ENCODE peak calls at places on chromosome 6, in ten cellular contexts. One of them, this sample, is unnamed.

GRCh38 chr6:131519670-131520436 is 53.2 kb upstream of the ARG1 start:
- DNase-seq in psoas muscle: no peak
- DNase-seq in neural progenitor cell: peak; percentile 66
- DNase-seq in fibroblast of mammary gland: peak; percentile 59
- DNase-seq in brain microvascular endothelial cell: peak; percentile 40
- DNase-seq in B cell: no peak
- DNase-seq in AG04450: no peak
- DNase-seq in omental fat pad: no peak
- DNase-seq in DND-41: peak; percentile 65
- DNase-seq in endothelial cell: peak; percentile 42
- DNase-seq in this sample: no peak

GRCh38 chr6:46044876-46045617 is 29.4 kb upstream of the CLIC5 start:
- DNase-seq in psoas muscle: peak; percentile 59
- DNase-seq in neural progenitor cell: no peak
- DNase-seq in fibroblast of mammary gland: peak; percentile 96
- DNase-seq in brain microvascular endothelial cell: peak; percentile 92
- DNase-seq in B cell: no peak
- DNase-seq in AG04450: no peak
- DNase-seq in omental fat pad: peak; percentile 51
- DNase-seq in DND-41: no peak
- DNase-seq in endothelial cell: no peak
- DNase-seq in this sample: no peak

GRCh38 chr6:158648682-158649131 is 1.1 kb upstream of the SYTL3 start:
- DNase-seq in psoas muscle: no peak
- DNase-seq in neural progenitor cell: no peak
- DNase-seq in fibroblast of mammary gland: peak; percentile 94
- DNase-seq in brain microvascular endothelial cell: peak; percentile 76
- DNase-seq in B cell: no peak
- DNase-seq in AG04450: peak; percentile 78
- DNase-seq in omental fat pad: no peak
- DNase-seq in DND-41: no peak
- DNase-seq in endothelial cell: no peak
- DNase-seq in this sample: no peak

GRCh38 chr6:135146160-135146920 is 34.8 kb upstream of the MYB start:
- DNase-seq in psoas muscle: no peak
- DNase-seq in neural progenitor cell: peak; percentile 30
- DNase-seq in fibroblast of mammary gland: peak; percentile 7
- DNase-seq in brain microvascular endothelial cell: peak; percentile 85
- DNase-seq in B cell: no peak
- DNase-seq in AG04450: no peak
- DNase-seq in omental fat pad: no peak
- DNase-seq in DND-41: no peak
- DNase-seq in endothelial cell: no peak
- DNase-seq in this sample: no peak

GRCh38 chr6:26195924-26196845 is 109.0 kb downstream of the HFE start:
- DNase-seq in psoas muscle: no peak
- DNase-seq in neural progenitor cell: peak; percentile 48
- DNase-seq in fibroblast of mammary gland: no peak
- DNase-seq in brain microvascular endothelial cell: no peak
- DNase-seq in B cell: peak; percentile 41
- DNase-seq in AG04450: no peak
- DNase-seq in omental fat pad: no peak
- DNase-seq in DND-41: peak; percentile 70
- DNase-seq in endothelial cell: no peak
- DNase-seq in this sample: no peak

GRCh38 chr6:139944976-139945375 is 570.5 kb upstream of the CITED2 start:
- DNase-seq in psoas muscle: no peak
- DNase-seq in neural progenitor cell: no peak
- DNase-seq in fibroblast of mammary gland: no peak
- DNase-seq in brain microvascular endothelial cell: no peak
- DNase-seq in B cell: no peak
- DNase-seq in AG04450: no peak
- DNase-seq in omental fat pad: no peak
- DNase-seq in DND-41: no peak
- DNase-seq in endothelial cell: no peak
- DNase-seq in this sample: no peak

GRCh38 chr6:119523546-119523945 is 174.0 kb upstream of the MAN1A1 start:
- DNase-seq in psoas muscle: no peak
- DNase-seq in neural progenitor cell: no peak
- DNase-seq in fibroblast of mammary gland: no peak
- DNase-seq in brain microvascular endothelial cell: no peak
- DNase-seq in B cell: no peak
- DNase-seq in AG04450: no peak
- DNase-seq in omental fat pad: no peak
- DNase-seq in DND-41: no peak
- DNase-seq in endothelial cell: no peak
- DNase-seq in this sample: no peak

GRCh38 chr6:113403966-113404575 is 453.1 kb upstream of the MARCKS start:
- DNase-seq in psoas muscle: no peak
- DNase-seq in neural progenitor cell: no peak
- DNase-seq in fibroblast of mammary gland: no peak
- DNase-seq in brain microvascular endothelial cell: no peak
- DNase-seq in B cell: no peak
- DNase-seq in AG04450: no peak
- DNase-seq in omental fat pad: no peak
- DNase-seq in DND-41: no peak
- DNase-seq in endothelial cell: no peak
- DNase-seq in this sample: no peak

GRCh38 chr6:73655341-73655917 is 1.6 kb upstream of the SLC17A5 start:
- DNase-seq in psoas muscle: no peak
- DNase-seq in neural progenitor cell: no peak
- DNase-seq in fibroblast of mammary gland: no peak
- DNase-seq in brain microvascular endothelial cell: no peak
- DNase-seq in B cell: no peak
- DNase-seq in AG04450: no peak
- DNase-seq in omental fat pad: no peak
- DNase-seq in DND-41: no peak
- DNase-seq in endothelial cell: no peak
- DNase-seq in this sample: no peak

GRCh38 chr6:28207244-28208179 is 17.6 kb upstream of the ZSCAN9 start:
- DNase-seq in psoas muscle: no peak
- DNase-seq in neural progenitor cell: peak; percentile 79
- DNase-seq in fibroblast of mammary gland: peak; percentile 28
- DNase-seq in brain microvascular endothelial cell: peak; percentile 32
- DNase-seq in B cell: peak; percentile 42
- DNase-seq in AG04450: no peak
- DNase-seq in omental fat pad: no peak
- DNase-seq in DND-41: no peak
- DNase-seq in endothelial cell: peak; percentile 65
- DNase-seq in this sample: no peak

GRCh38 chr6:157158897-157159296 is 164.4 kb downstream of the TMEM242 start:
- DNase-seq in psoas muscle: no peak
- DNase-seq in neural progenitor cell: peak; percentile 51
- DNase-seq in fibroblast of mammary gland: no peak
- DNase-seq in brain microvascular endothelial cell: no peak
- DNase-seq in B cell: no peak
- DNase-seq in AG04450: no peak
- DNase-seq in omental fat pad: no peak
- DNase-seq in DND-41: no peak
- DNase-seq in endothelial cell: peak; percentile 40
- DNase-seq in this sample: no peak
- TF ChIP-seq CTCF in psoas muscle: no peak
- TF ChIP-seq CTCF in neural progenitor cell: peak; percentile 36
- TF ChIP-seq CTCF in fibroblast of mammary gland: peak; percentile 3
- TF ChIP-seq CTCF in brain microvascular endothelial cell: peak; percentile 52
- TF ChIP-seq CTCF in B cell: no peak
- TF ChIP-seq CTCF in AG04450: peak; percentile 16
- TF ChIP-seq CTCF in omental fat pad: no peak
- TF ChIP-seq CTCF in DND-41: no peak
- TF ChIP-seq CTCF in endothelial cell: no peak
- TF ChIP-seq CTCF in this sample: peak; percentile 10

GRCh38 chr6:165891320-165891719 is 228.3 kb upstream of the PDE10A start:
- DNase-seq in psoas muscle: no peak
- DNase-seq in neural progenitor cell: no peak
- DNase-seq in fibroblast of mammary gland: no peak
- DNase-seq in brain microvascular endothelial cell: no peak
- DNase-seq in B cell: no peak
- DNase-seq in AG04450: no peak
- DNase-seq in omental fat pad: no peak
- DNase-seq in DND-41: no peak
- DNase-seq in endothelial cell: no peak
- DNase-seq in this sample: no peak
- TF ChIP-seq CTCF in psoas muscle: no peak
- TF ChIP-seq CTCF in neural progenitor cell: peak; percentile 19
- TF ChIP-seq CTCF in fibroblast of mammary gland: no peak
- TF ChIP-seq CTCF in brain microvascular endothelial cell: peak; percentile 36
- TF ChIP-seq CTCF in B cell: no peak
- TF ChIP-seq CTCF in AG04450: peak; percentile 10
- TF ChIP-seq CTCF in omental fat pad: no peak
- TF ChIP-seq CTCF in DND-41: peak; percentile 8
- TF ChIP-seq CTCF in endothelial cell: no peak
- TF ChIP-seq CTCF in this sample: no peak

DNA sequence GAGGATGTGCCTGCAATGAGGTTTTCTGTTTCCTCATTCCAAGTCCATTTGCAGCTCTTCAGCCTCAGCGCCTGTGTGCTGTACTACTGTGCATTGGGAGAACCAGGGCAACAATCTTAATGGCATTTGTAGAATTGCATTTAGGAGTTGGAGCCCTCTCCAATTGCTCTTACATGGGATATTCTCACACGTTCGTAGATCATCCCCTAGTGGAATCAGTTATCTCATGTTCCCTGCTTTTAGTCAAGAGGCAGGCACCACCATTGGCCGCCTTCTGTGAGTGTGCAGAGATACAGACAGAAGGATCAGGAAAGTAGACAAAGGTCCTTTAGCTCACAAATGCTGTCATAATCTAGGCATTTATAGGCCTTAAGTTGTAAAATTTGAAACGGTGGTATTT is 84.2 kb upstream of the RGS17 start:
- DNase-seq in psoas muscle: no peak
- DNase-seq in neural progenitor cell: no peak
- DNase-seq in fibroblast of mammary gland: peak; percentile 45
- DNase-seq in brain microvascular endothelial cell: no peak
- DNase-seq in B cell: no peak
- DNase-seq in AG04450: no peak
- DNase-seq in omental fat pad: no peak
- DNase-seq in DND-41: no peak
- DNase-seq in endothelial cell: no peak
- DNase-seq in this sample: no peak
- TF ChIP-seq CTCF in psoas muscle: no peak
- TF ChIP-seq CTCF in neural progenitor cell: no peak
- TF ChIP-seq CTCF in fibroblast of mammary gland: peak; percentile 23
- TF ChIP-seq CTCF in brain microvascular endothelial cell: no peak
- TF ChIP-seq CTCF in B cell: no peak
- TF ChIP-seq CTCF in AG04450: no peak
- TF ChIP-seq CTCF in omental fat pad: no peak
- TF ChIP-seq CTCF in DND-41: no peak
- TF ChIP-seq CTCF in endothelial cell: no peak
- TF ChIP-seq CTCF in this sample: peak; percentile 22

GRCh38 chr6:10510592-10511367 is 10.4 kb upstream of the GCNT2 start:
- DNase-seq in psoas muscle: peak; percentile 70
- DNase-seq in neural progenitor cell: peak; percentile 86
- DNase-seq in fibroblast of mammary gland: peak; percentile 8
- DNase-seq in brain microvascular endothelial cell: peak; percentile 18
- DNase-seq in B cell: peak; percentile 79
- DNase-seq in AG04450: no peak
- DNase-seq in omental fat pad: no peak
- DNase-seq in DND-41: peak; percentile 61
- DNase-seq in endothelial cell: peak; percentile 70
- DNase-seq in this sample: no peak
- TF ChIP-seq CTCF in psoas muscle: peak; percentile 53
- TF ChIP-seq CTCF in neural progenitor cell: peak; percentile 85
- TF ChIP-seq CTCF in fibroblast of mammary gland: peak; percentile 29
- TF ChIP-seq CTCF in brain microvascular endothelial cell: peak; percentile 80
- TF ChIP-seq CTCF in B cell: peak; percentile 87
- TF ChIP-seq CTCF in AG04450: peak; percentile 77
- TF ChIP-seq CTCF in omental fat pad: no peak
- TF ChIP-seq CTCF in DND-41: peak; percentile 75
- TF ChIP-seq CTCF in endothelial cell: peak; percentile 61
- TF ChIP-seq CTCF in this sample: peak; percentile 45

This sample was measured in D721Med.